ENCODE peak calls at places on chromosome 10, in five cellular contexts. E, Z, C, O and L are unnamed samples.

GRCh38 chr10:103254538-103255325 is 9.0 kb downstream of the RPEL1 start:
- DNase-seq in E (no peak), Z (no peak), C (no peak), O (no peak), L (no peak)

GRCh38 chr10:7525314-7526016 is 114.6 kb upstream of the SFMBT2 start:
- DNase-seq in E (no peak), Z (peak), C (peak), O (peak), L (peak)

GRCh38 chr10:71661060-71661622 is 58.4 kb downstream of the C10orf105 start:
- DNase-seq in E (no peak), Z (no peak), C (no peak), O (no peak), L (no peak)

GRCh38 chr10:128287921-128288320 is 161.7 kb upstream of the MKI67 start:
- DNase-seq in E (no peak), Z (no peak), C (no peak), O (no peak), L (no peak)

GRCh38 chr10:97291357-97292096 is 910 bp downstream of the ARHGAP19 start:
- DNase-seq in E (no peak), Z (no peak), C (no peak), O (no peak), L (no peak)

GRCh38 chr10:12606461-12606860 is 257.1 kb downstream of the CAMK1D start:
- DNase-seq in E (no peak), Z (no peak), C (no peak), O (no peak), L (no peak)

GRCh38 chr10:49647985-49648795 is 31.3 kb upstream of the C10orf53 start:
- DNase-seq in E (no peak), Z (no peak), C (no peak), O (no peak), L (no peak)

GRCh38 chr10:74640134-74640533 is 186.3 kb upstream of the KAT6B start:
- DNase-seq in E (no peak), Z (no peak), C (peak), O (no peak), L (no peak)

GRCh38 chr10:54800677-54801480 is at the start of gene PCDH15:
- DNase-seq in E (peak), Z (no peak), C (no peak), O (peak), L (no peak)

GRCh38 chr10:126268104-126268900 is 120.0 kb downstream of the ADAM12 start:
- DNase-seq in E (no peak), Z (no peak), C (no peak), O (no peak), L (no peak)

GRCh38 chr10:28046579-28046978 is 47.7 kb upstream of the ODAD2 start:
- DNase-seq in E (no peak), Z (no peak), C (no peak), O (no peak), L (no peak)

GRCh38 chr10:121702351-121703320 is 104.4 kb upstream of the FGFR2 start:
- DNase-seq in E (no peak), Z (no peak), C (no peak), O (no peak), L (no peak)

GRCh38 chr10:8105932-8106331 is 51.4 kb downstream of the GATA3 start:
- DNase-seq in E (no peak), Z (no peak), C (no peak), O (no peak), L (no peak)

GRCh38 chr10:122052702-122053101 is 63.7 kb downstream of the TACC2 start:
- DNase-seq in E (no peak), Z (no peak), C (no peak), O (peak), L (no peak)

GRCh38 chr10:121490906-121491519 is 107.2 kb downstream of the FGFR2 start:
- DNase-seq in E (no peak), Z (no peak), C (no peak), O (no peak), L (no peak)

GRCh38 chr10:37975407-37975991 is 948 bp downstream of the ZNF25 start:
- DNase-seq in E (no peak), Z (no peak), C (peak), O (no peak), L (no peak)

GRCh38 chr10:128393546-128393945 is 267.3 kb upstream of the MKI67 start:
- DNase-seq in E (no peak), Z (no peak), C (no peak), O (no peak), L (no peak)

DNA sequence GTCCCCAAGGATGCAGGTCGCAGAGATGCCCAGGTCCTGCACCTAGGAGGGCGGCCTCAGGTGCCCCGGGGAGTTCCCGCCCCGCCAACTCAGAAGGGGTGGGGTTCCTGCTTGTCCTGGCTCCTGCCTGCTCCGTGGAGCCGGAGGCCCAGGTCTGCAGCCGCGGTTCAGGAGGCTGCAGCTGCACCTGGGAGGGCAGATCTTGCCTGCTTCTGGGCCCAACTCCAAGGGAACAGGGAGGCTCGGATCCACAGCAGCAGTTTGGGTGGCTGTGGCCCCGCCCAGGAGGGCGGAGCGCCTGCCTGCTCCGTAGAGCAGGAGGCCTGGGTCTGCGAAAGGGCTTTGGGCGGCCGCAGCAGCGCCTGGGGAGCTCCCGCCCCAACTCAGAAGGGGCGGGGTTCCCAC is 108.2 kb upstream of the EGR2 start:
- DNase-seq in E (peak), Z (no peak), C (no peak), O (peak), L (no peak)
- H3K4me3 ChIP-seq in E (peak), Z (no peak), C (no peak), O (peak), L (no peak)

DNA sequence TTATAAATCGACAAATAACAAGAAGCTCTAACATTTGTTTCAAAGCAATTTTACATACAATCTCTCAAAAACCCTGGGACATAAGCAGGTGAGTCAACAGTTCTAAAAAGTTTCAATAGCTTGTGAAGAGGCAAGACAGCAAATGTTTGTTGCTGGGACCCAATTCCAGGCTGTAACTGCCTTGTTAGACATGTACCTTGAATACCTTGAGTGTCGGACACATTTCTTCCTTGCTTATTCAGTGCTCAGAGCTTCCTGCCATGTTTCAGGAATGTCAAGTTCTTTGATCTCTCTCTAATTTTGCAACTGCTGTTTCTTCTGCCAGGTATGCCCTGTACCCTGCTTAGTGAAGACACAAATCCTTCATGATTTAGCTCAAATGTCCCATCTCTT is 5.1 kb downstream of the CH25H start:
- DNase-seq in E (no peak), Z (no peak), C (no peak), O (no peak), L (no peak)
- H3K4me3 ChIP-seq in E (no peak), Z (no peak), C (no peak), O (no peak), L (no peak)

DNA sequence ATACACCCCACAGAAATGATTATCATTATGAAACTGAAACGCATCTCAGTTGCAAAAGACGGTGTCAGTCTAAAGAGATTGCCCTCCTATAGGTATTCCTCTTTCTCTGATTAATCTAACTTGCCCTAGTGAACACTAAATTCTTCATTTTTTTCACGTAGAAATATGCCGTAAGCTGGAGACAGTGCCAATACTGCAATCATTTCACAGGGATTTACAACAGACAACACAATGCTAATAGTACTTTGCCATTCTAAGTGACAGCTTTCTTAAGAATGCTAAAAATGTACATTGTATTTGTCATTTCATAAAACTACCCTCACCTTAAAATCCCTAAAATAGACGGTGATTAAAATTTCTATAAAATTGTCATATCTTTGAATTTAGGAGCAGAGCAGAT is 9.2 kb downstream of the EBF3 start:
- DNase-seq in E (no peak), Z (no peak), C (no peak), O (no peak), L (no peak)
- H3K4me3 ChIP-seq in E (no peak), Z (no peak), C (no peak), O (no peak), L (no peak)

DNA sequence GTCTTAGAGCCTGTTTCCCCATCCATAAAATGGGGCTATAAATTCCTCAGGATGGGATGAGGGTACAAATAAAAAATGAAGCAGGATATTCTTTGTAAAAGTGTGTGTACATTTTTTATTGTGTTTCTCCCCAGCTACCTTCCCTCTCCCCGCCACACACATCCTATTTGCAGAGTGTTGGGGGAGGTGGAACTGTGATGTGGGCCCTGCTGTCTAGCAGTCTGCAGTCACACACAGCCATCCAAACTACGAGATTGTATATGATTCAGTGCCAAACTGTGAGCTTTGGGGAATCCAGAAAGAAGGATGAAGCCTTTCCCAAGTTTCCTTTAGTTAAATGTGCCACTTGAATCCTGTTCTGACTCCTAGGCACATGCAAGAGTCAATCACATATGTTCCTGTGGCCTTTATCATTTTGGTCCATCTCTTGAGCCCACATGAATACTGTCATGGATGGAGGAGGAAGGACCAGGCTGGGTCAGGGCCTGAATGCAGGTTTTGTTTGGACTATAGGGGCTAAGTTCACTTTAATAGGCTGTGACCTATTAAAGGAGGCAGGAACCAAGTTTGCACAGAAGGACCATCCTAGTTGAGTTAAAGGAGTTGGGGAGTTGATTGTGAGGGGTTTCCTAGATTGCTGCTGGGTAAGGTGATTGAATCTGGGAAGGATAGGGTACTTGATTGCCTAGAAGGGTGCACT is 1.1 kb upstream of the SEMA4G start:
- DNase-seq in E (no peak), Z (no peak), C (no peak), O (no peak), L (no peak)
- H3K4me3 ChIP-seq in E (peak), Z (no peak), C (no peak), O (no peak), L (no peak)

DNA sequence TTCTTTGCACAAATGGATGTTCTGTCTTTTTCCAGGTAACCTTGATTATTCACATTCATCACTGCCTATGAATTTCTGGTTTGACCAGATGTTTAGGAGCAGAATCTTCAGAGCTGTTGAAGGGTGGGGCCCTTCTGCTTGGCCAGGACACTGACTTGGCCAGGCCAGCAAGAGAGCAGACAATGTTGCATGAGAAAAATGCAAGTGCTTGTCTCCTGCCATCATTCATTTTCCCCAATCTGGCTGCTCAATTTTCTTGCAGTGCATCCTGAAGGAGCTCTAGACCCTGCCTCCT is 1.6 kb upstream of the BLNK start:
- DNase-seq in E (no peak), Z (no peak), C (no peak), O (no peak), L (no peak)
- H3K4me3 ChIP-seq in E (no peak), Z (no peak), C (no peak), O (no peak), L (no peak)

GRCh38 chr10:133526957-133527588 is at the start of gene CYP2E1:
- DNase-seq in E (no peak), Z (no peak), C (no peak), O (no peak), L (no peak)
- H3K4me3 ChIP-seq in E (no peak), Z (no peak), C (no peak), O (no peak), L (peak)